ENCODE peak calls at places on chromosomes 5 and 9, in ten cellular contexts. X is sigmoid colon, A is ovary, V is hepatocyte, U is neuronal stem cell, C is kidney, Y is A549, K is cardiac muscle cell, D is tibial artery, O is body of pancreas. L is an unnamed sample. For H3K4me1, the result is how much of the 10 kb centered on the place peaks cover.

GRCh38 chr5:136058031-136058971 is 29.5 kb downstream of the TGFBI start:
- DNase-seq in Y (peak), D (peak), X (peak), A (peak), C (no peak), V (peak), U (no peak), K (peak), O (no peak), L (peak)

GRCh38 chr5:56615750-56616149 is 199.6 kb upstream of the MAP3K1 start:
- DNase-seq in O (no peak), U (no peak), Y (no peak), D (peak), C (no peak), X (no peak), V (no peak), A (peak), K (no peak), L (no peak)

GRCh38 chr5:42912184-42912766 is 100.6 kb upstream of the SELENOP start:
- DNase-seq in C (no peak), A (no peak), V (no peak), U (no peak), K (peak), O (no peak), Y (peak), D (no peak), X (no peak), L (no peak)

GRCh38 chr5:151130922-151131891 is 26.4 kb downstream of the ANXA6 start:
- DNase-seq in X (no peak), A (no peak), U (no peak), C (peak), Y (no peak), V (peak), K (no peak), D (no peak), O (peak), L (peak)

GRCh38 chr5:169688106-169688505 is 51.0 kb downstream of the DOCK2 start:
- DNase-seq in X (no peak), D (no peak), U (no peak), A (no peak), O (no peak), Y (no peak), V (no peak), C (no peak), K (no peak), L (no peak)

GRCh38 chr9:121725008-121725795 is 73.8 kb downstream of the DAB2IP start:
- DNase-seq in D (peak), U (no peak), Y (no peak), X (peak), K (peak), A (peak), C (peak), V (peak), O (peak), L (no peak)

GRCh38 chr5:67208403-67208802 is 11.8 kb upstream of the CD180 start:
- DNase-seq in K (no peak), C (no peak), D (no peak), O (no peak), A (no peak), U (no peak), Y (no peak), V (no peak), X (no peak), L (no peak)

GRCh38 chr9:72486606-72486955 is 34.8 kb upstream of the TMC1 start:
- DNase-seq in O (no peak), D (no peak), Y (no peak), C (no peak), X (no peak), A (no peak), K (no peak), U (no peak), V (no peak), L (no peak)

GRCh38 chr9:95004452-95005275 is 278.2 kb downstream of the AOPEP start:
- DNase-seq in Y (peak), C (peak), X (peak), O (peak), U (no peak), K (peak), A (peak), D (peak), V (peak), L (peak)

GRCh38 chr5:60630179-60630578 is 69.8 kb downstream of the DEPDC1B start:
- DNase-seq in K (no peak), U (no peak), Y (no peak), X (no peak), A (no peak), V (no peak), D (no peak), C (no peak), O (no peak), L (no peak)

GRCh38 chr5:95925345-95925744 is 36.3 kb downstream of the ELL2 start:
- DNase-seq in C (no peak), K (no peak), D (no peak), O (no peak), V (no peak), U (no peak), X (no peak), A (no peak), Y (no peak), L (no peak)

GRCh38 chr5:107289030-107289714 is 381.6 kb downstream of the EFNA5 start:
- DNase-seq in C (no peak), A (no peak), V (no peak), O (no peak), D (no peak), Y (no peak), X (no peak), U (no peak), K (no peak), L (no peak)

GRCh38 chr5:77380636-77381035 is 111.5 kb downstream of the WDR41 start:
- DNase-seq in C (no peak), V (no peak), O (no peak), X (no peak), D (no peak), K (no peak), Y (no peak), U (no peak), A (no peak), L (peak)

GRCh38 chr5:14145356-14146334 is 2.5 kb downstream of the TRIO start:
- DNase-seq in V (no peak), U (no peak), C (no peak), A (no peak), O (no peak), X (no peak), Y (no peak), D (no peak), K (no peak), L (peak)

GRCh38 chr5:77632526-77633268 is 5.8 kb downstream of the OTP start:
- DNase-seq in A (no peak), C (no peak), Y (no peak), U (no peak), V (no peak), O (no peak), X (no peak), D (no peak), K (no peak), L (no peak)

GRCh38 chr5:173235499-173236394 is 741 bp upstream of the NKX2-5 start:
- DNase-seq in Y (no peak), U (no peak), D (no peak), C (no peak), K (no peak), A (no peak), X (no peak), O (no peak), V (no peak), L (no peak)

GRCh38 chr9:27151693-27152397 is 42.8 kb downstream of the TEK start:
- DNase-seq in O (no peak), V (no peak), A (no peak), X (no peak), C (no peak), Y (no peak), U (no peak), D (no peak), K (peak), L (no peak)

GRCh38 chr9:107827884-107828283 is 338.3 kb upstream of the KLF4 start:
- DNase-seq in O (no peak), V (no peak), A (no peak), K (no peak), D (no peak), X (no peak), C (no peak), Y (no peak), U (no peak), L (no peak)

GRCh38 chr9:114316605-114317230 is 6.2 kb upstream of the ORM1 start:
- DNase-seq in X (no peak), K (no peak), U (peak), V (no peak), A (peak), D (no peak), C (peak), Y (no peak), O (peak), L (no peak)

GRCh38 chr9:137351781-137352501 is 49.9 kb upstream of the NRARP start:
- DNase-seq in U (no peak), V (no peak), C (no peak), X (no peak), Y (no peak), O (no peak), A (no peak), D (no peak), K (no peak), L (no peak)

GRCh38 chr5:65790371-65791163 is 68.6 kb downstream of the NLN start:
- DNase-seq in O (no peak), D (no peak), K (no peak), C (no peak), X (no peak), U (no peak), A (no peak), Y (no peak), V (no peak), L (no peak)

GRCh38 chr9:138033950-138034349 is 156.4 kb downstream of the CACNA1B start:
- DNase-seq in A (no peak), C (no peak), X (no peak), D (no peak), K (no peak), Y (no peak), O (peak), V (no peak), U (no peak), L (no peak)

GRCh38 chr9:133060417-133060841 is 1.4 kb upstream of the CEL start:
- DNase-seq in O (no peak), X (no peak), U (no peak), C (peak), K (peak), A (no peak), V (no peak), D (no peak), Y (no peak), L (peak)

GRCh38 chr5:32511778-32512374 is 67.3 kb upstream of the ZFR start:
- DNase-seq in U (no peak), A (no peak), O (no peak), D (no peak), K (no peak), Y (no peak), X (no peak), V (no peak), C (no peak), L (no peak)

GRCh38 chr5:62791059-62791458 is 212.4 kb downstream of the LRRC70 start:
- DNase-seq in Y (peak), K (peak), V (peak), D (no peak), X (no peak), O (no peak), U (no peak), C (no peak), A (no peak), L (no peak)

GRCh38 chr9:109467936-109468335 is 30.2 kb downstream of the PTPN3 start:
- DNase-seq in Y (no peak), X (no peak), O (no peak), D (no peak), K (peak), A (no peak), U (no peak), C (no peak), V (no peak), L (no peak)

GRCh38 chr9:84773023-84773422 is 103.5 kb downstream of the NTRK2 start:
- DNase-seq in D (no peak), U (no peak), C (no peak), V (no peak), X (no peak), O (no peak), K (no peak), A (no peak), Y (no peak), L (no peak)

GRCh38 chr5:147576646-147577535 is 67.0 kb upstream of the DPYSL3 start:
- DNase-seq in O (peak), V (peak), D (peak), C (no peak), Y (peak), X (peak), A (peak), K (peak), U (no peak), L (peak)

GRCh38 chr5:312845-313244 is 8.7 kb upstream of the AHRR start:
- DNase-seq in Y (no peak), X (no peak), K (no peak), D (no peak), V (no peak), O (no peak), U (no peak), C (no peak), A (peak), L (no peak)

GRCh38 chr9:136592666-136593065 is 46.8 kb upstream of the NOTCH1 start:
- DNase-seq in X (no peak), V (no peak), K (no peak), O (no peak), A (no peak), C (peak), D (no peak), Y (no peak), U (no peak), L (no peak)

GRCh38 chr9:114370251-114370984 is 17.4 kb downstream of the AKNA start:
- DNase-seq in C (peak), V (no peak), K (no peak), Y (no peak), O (no peak), D (no peak), X (peak), U (no peak), A (no peak), L (no peak)

GRCh38 chr9:928363-929042 is 48.0 kb upstream of the DMRT3 start:
- DNase-seq in O (peak), X (no peak), Y (peak), C (no peak), K (peak), V (peak), U (no peak), D (no peak), A (no peak), L (peak)

GRCh38 chr5:90909091-90909503 is 350.5 kb downstream of the ADGRV1 start:
- DNase-seq in C (no peak), Y (no peak), X (no peak), D (no peak), V (no peak), U (no peak), K (peak), O (no peak), A (no peak), L (no peak)

GRCh38 chr9:81530846-81531245 is 158.5 kb downstream of the TLE1 start:
- DNase-seq in O (no peak), A (no peak), K (no peak), Y (no peak), X (no peak), D (no peak), U (no peak), C (no peak), V (no peak), L (no peak)

GRCh38 chr5:1479581-1480188 is 34.4 kb upstream of the SLC6A3 start:
- DNase-seq in C (peak), A (peak), O (no peak), U (peak), D (peak), V (peak), K (peak), Y (peak), X (no peak), L (no peak)

GRCh38 chr5:124828731-124829130 is 82.3 kb upstream of the ZNF608 start:
- DNase-seq in D (no peak), U (no peak), K (no peak), C (no peak), O (no peak), X (no peak), Y (no peak), A (no peak), V (no peak), L (no peak)

GRCh38 chr9:114034663-114035062 is 43.4 kb downstream of the AMBP start:
- DNase-seq in X (peak), O (peak), C (no peak), Y (no peak), A (no peak), K (no peak), D (no peak), U (no peak), V (no peak), L (no peak)

GRCh38 chr5:34547300-34548085 is 108.6 kb upstream of the RAI14 start:
- DNase-seq in D (no peak), K (no peak), V (no peak), Y (no peak), A (no peak), C (no peak), O (no peak), U (no peak), X (no peak), L (no peak)
- H3K27ac ChIP-seq in D (no peak), K (no peak), V (peak), Y (no peak), A (no peak), C (no peak), O (no peak), U (no peak), X (no peak), L (no peak)

GRCh38 chr5:143205879-143206193 is 197.7 kb downstream of the NR3C1 start:
- DNase-seq in U (no peak), D (no peak), A (no peak), Y (no peak), C (no peak), X (no peak), V (no peak), O (no peak), K (no peak), L (no peak)

GRCh38 chr5:143207058-143207457 is 196.4 kb downstream of the NR3C1 start:
- DNase-seq in O (no peak), U (no peak), Y (no peak), K (no peak), V (no peak), X (no peak), C (no peak), D (no peak), A (no peak), L (no peak)

GRCh38 chr5:143204474-143205246 is 198.8 kb downstream of the NR3C1 start:
- DNase-seq in D (no peak), U (no peak), V (no peak), C (no peak), O (no peak), X (no peak), K (peak), A (no peak), Y (no peak), L (no peak)

GRCh38 chr5:143206194-143207053 is 197.1 kb downstream of the NR3C1 start:
- DNase-seq in D (no peak), C (no peak), U (no peak), A (no peak), V (no peak), K (no peak), O (no peak), X (no peak), Y (no peak), L (no peak)

DNA sequence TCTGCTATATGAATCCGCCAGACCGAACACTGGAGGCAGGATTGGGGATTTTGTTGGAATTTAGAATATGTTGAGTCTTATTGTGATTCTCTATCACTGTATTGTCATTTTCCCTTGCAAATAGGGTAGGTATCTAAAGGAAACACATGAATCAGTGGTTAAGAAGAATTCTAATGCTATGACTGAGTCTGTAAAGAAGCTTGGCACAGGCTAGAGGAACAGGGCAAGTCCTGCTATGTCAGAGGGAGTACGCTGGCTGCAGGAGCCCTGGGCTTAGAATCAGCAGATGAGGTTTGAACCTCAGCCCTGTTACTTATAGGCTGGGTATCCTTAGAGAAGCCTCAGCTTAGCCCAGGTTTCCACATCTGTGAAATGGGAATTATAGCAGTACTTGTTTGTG is 198.1 kb downstream of the NR3C1 start:
- DNase-seq in O (no peak), X (no peak), D (no peak), K (peak), V (no peak), Y (no peak), C (no peak), A (no peak), U (no peak), L (no peak)
- H3K4me1 ChIP-seq in O (under half), X (under half), D (under half), K (under half), V (under half), Y (under half), C (under half), A (under half), U (under half), L (under half)

DNA sequence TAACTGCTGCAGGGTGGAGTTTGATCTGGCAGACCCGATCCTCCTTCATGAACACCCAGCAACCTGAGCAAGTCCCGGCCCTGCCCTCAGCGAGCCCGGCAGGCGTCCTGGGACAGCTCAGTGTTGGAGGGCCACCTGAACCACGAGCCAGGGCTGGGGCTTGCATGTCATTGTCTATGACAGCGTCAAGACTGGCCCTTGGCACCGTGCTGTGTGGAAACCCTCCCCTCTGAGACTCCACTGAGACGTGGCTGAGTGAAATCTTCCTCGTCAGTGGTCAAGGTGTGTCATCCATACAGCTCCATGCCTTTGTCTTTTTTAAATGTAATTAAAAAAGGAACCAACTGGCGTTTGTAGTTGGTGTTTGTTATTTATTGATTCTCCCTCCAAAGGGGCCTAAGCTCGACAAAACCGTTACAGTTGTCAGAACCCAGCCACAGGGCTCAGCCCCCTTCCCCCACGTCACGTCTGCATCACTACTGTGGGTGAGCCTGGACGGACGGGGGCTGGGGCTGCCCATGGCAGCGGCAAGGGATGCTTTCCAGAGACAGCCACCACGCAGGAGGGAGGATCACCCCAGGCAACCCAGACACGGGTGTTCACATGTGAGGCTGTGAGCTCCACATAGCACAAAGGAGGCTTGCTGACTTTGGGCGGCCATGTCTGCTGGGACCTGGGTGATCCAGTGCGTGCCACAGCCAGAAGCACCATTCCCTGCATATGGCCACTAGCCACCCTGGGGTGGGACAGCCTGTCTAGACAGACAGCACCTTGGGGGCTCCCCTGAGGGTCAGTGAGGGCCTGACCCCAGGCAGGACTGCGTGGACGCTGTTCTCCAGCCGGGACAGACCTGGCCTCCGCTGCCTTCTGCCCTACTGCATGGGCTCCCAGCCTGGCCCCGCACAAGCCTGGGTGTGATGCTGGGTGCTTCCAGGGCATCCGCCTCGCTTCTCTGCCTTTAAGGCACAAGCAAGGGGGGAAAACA is 7.3 kb downstream of the UCK1 start:
- DNase-seq in A (no peak), K (no peak), C (no peak), V (no peak), D (no peak), U (no peak), Y (no peak), O (no peak), X (peak), L (no peak)
- H3K27ac ChIP-seq in A (no peak), K (peak), C (no peak), V (no peak), D (no peak), U (no peak), Y (no peak), O (no peak), X (no peak), L (no peak)

GRCh38 chr5:98774192-98775046 is 956 bp downstream of the RGMB start:
- DNase-seq in D (peak), V (peak), X (peak), A (peak), Y (peak), O (peak), K (peak), C (peak), U (peak), L (peak)

GRCh38 chr5:98779264-98779877 is 5.9 kb downstream of the RGMB start:
- DNase-seq in V (no peak), U (no peak), C (no peak), A (no peak), O (peak), K (no peak), D (no peak), X (no peak), Y (no peak), L (peak)

GRCh38 chr5:98775962-98776687 is 2.7 kb downstream of the RGMB start:
- DNase-seq in U (no peak), C (no peak), A (no peak), K (peak), X (no peak), V (no peak), O (no peak), Y (no peak), D (no peak), L (peak)

GRCh38 chr5:98775246-98775961 is 1.9 kb downstream of the RGMB start:
- DNase-seq in V (no peak), C (no peak), O (no peak), A (no peak), D (no peak), Y (no peak), U (peak), K (no peak), X (no peak), L (peak)

DNA sequence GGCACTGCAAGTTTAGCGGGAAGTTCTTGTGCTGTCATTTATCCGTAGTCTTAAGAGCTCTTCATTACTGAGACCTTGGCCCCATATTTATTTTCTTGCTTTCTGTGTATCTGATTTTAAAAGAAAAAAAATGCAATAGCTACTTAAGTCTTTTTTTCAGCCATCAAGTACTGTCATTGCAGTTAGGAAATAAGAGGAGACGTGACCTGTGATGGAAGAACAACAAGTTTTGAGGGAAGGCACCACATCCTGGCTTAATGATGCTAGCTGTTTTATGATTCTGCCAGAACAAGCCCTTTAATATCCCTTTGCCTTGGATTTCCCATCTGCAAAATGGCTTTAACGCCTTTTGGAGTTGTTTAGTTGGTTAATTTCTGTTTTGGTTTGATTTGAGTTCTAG is 3.8 kb downstream of the RGMB start:
- DNase-seq in X (no peak), U (no peak), D (no peak), C (no peak), V (no peak), K (no peak), O (no peak), A (no peak), Y (no peak), L (peak)
- H3K4me1 ChIP-seq in X (under half), U (under half), D (under half), C (under half), V (under half), K (under half), O (half or more), A (under half), Y (under half), L (under half)

L was measured in small intestine.